ENCODE peak calls at places on chromosomes 6 and 20, in four cellular contexts. One of them, this sample, is unnamed.

GRCh38 chr6:7974932-7975763 is 64.6 kb upstream of the TXNDC5 start:
- DNase-seq in ELR: peak; percentile 87
- DNase-seq in naive B cell: no peak
- DNase-seq in anterior cingulate cortex: peak; percentile 49
- DNase-seq in this sample: peak; percentile 98

GRCh38 chr20:35508493-35509218 is 20.8 kb downstream of the C20orf173 start:
- DNase-seq in ELR: no peak
- DNase-seq in naive B cell: no peak
- DNase-seq in anterior cingulate cortex: no peak
- DNase-seq in this sample: no peak

GRCh38 chr20:54625497-54625896 is 150.1 kb downstream of the DOK5 start:
- DNase-seq in ELR: no peak
- DNase-seq in naive B cell: no peak
- DNase-seq in anterior cingulate cortex: no peak
- DNase-seq in this sample: no peak

GRCh38 chr6:35759401-35759800 is 17.0 kb upstream of the CLPSL2 start:
- DNase-seq in ELR: no peak
- DNase-seq in naive B cell: no peak
- DNase-seq in anterior cingulate cortex: no peak
- DNase-seq in this sample: no peak

GRCh38 chr6:4322846-4323309 is 187.5 kb upstream of the ECI2 start:
- DNase-seq in ELR: peak; percentile 19
- DNase-seq in naive B cell: no peak
- DNase-seq in anterior cingulate cortex: no peak
- DNase-seq in this sample: peak; percentile 29

GRCh38 chr6:158069800-158070195 is 88.1 kb downstream of the SYNJ2 start:
- DNase-seq in ELR: peak; percentile 94
- DNase-seq in naive B cell: no peak
- DNase-seq in anterior cingulate cortex: no peak
- DNase-seq in this sample: peak; percentile 71

GRCh38 chr20:3716195-3716834 is 3.9 kb upstream of the SIGLEC1 start:
- DNase-seq in ELR: peak; percentile 64
- DNase-seq in naive B cell: peak; percentile 12
- DNase-seq in anterior cingulate cortex: peak; percentile 10
- DNase-seq in this sample: peak; percentile 64

GRCh38 chr6:6588064-6588923 is at the start of gene LY86:
- DNase-seq in ELR: no peak
- DNase-seq in naive B cell: peak; percentile 82
- DNase-seq in anterior cingulate cortex: peak; percentile 27
- DNase-seq in this sample: no peak

GRCh38 chr6:39102024-39102820 is 12.8 kb downstream of the SAYSD1 start:
- DNase-seq in ELR: peak; percentile 50
- DNase-seq in naive B cell: no peak
- DNase-seq in anterior cingulate cortex: no peak
- DNase-seq in this sample: no peak

GRCh38 chr20:33667245-33668086 is 723 bp downstream of the ACTL10 start:
- DNase-seq in ELR: peak; percentile 90
- DNase-seq in naive B cell: peak; percentile 73
- DNase-seq in anterior cingulate cortex: peak; percentile 74
- DNase-seq in this sample: peak; percentile 76

GRCh38 chr6:3813150-3813780 is 35.9 kb upstream of the FAM50B start:
- DNase-seq in ELR: peak; percentile 79
- DNase-seq in naive B cell: no peak
- DNase-seq in anterior cingulate cortex: no peak
- DNase-seq in this sample: peak; percentile 80

GRCh38 chr20:3572151-3572550 is 91.0 kb downstream of the GFRA4 start:
- DNase-seq in ELR: peak; percentile 34
- DNase-seq in naive B cell: no peak
- DNase-seq in anterior cingulate cortex: no peak
- DNase-seq in this sample: no peak

GRCh38 chr6:167235005-167235404 is 56.1 kb upstream of the UNC93A start:
- DNase-seq in ELR: no peak
- DNase-seq in naive B cell: no peak
- DNase-seq in anterior cingulate cortex: no peak
- DNase-seq in this sample: no peak

GRCh38 chr20:55581519-55581918 is 423.8 kb downstream of the CBLN4 start:
- DNase-seq in ELR: no peak
- DNase-seq in naive B cell: no peak
- DNase-seq in anterior cingulate cortex: no peak
- DNase-seq in this sample: no peak

GRCh38 chr6:45472383-45472782 is 94.6 kb upstream of the SUPT3H start:
- DNase-seq in ELR: no peak
- DNase-seq in naive B cell: no peak
- DNase-seq in anterior cingulate cortex: no peak
- DNase-seq in this sample: no peak

GRCh38 chr6:21665101-21665435 is 71.5 kb downstream of the SOX4 start:
- DNase-seq in ELR: no peak
- DNase-seq in naive B cell: no peak
- DNase-seq in anterior cingulate cortex: no peak
- DNase-seq in this sample: no peak

GRCh38 chr6:122071950-122072647 is 327.4 kb upstream of the HSF2 start:
- DNase-seq in ELR: no peak
- DNase-seq in naive B cell: no peak
- DNase-seq in anterior cingulate cortex: no peak
- DNase-seq in this sample: no peak

GRCh38 chr6:112443118-112443641 is 96.0 kb downstream of the RFPL4B start:
- DNase-seq in ELR: no peak
- DNase-seq in naive B cell: no peak
- DNase-seq in anterior cingulate cortex: no peak
- DNase-seq in this sample: no peak

GRCh38 chr6:144481527-144481926 is 196.4 kb downstream of the UTRN start:
- DNase-seq in ELR: peak; percentile 12
- DNase-seq in naive B cell: no peak
- DNase-seq in anterior cingulate cortex: no peak
- DNase-seq in this sample: no peak

This sample was measured in PC-3.